ENCODE peak calls at places on chromosomes 6 and 20, in eight cellular contexts. H is IMR-90; S is activated T-cell treated with anti-CD3 and anti-CD28 coated beads for 1 hour; W is HuH-7; B is HT1080; U is lower leg skin; N is T-helper 17 cell; A is stimulated activated naive B cell treated with anti-CD40 and anti-IgM and Interleukin-4, amounts not matched to agents 10 μg/mL and 1 μg/mL and 100 μg/mL, for 72 hours. V is an unnamed sample.
A peak's percentile ranks its signal among the peaks of the same experiment; 100 is the strongest.

GRCh38 chr20:51014797-51015722 is 7.8 kb downstream of the KCNG1 start:
- DNase-seq in H (peak; percentile 73), S (no peak), W (peak; percentile 96), B (peak; percentile 66), U (no peak), N (no peak), A (no peak), V (peak; percentile 60)

GRCh38 chr6:139148557-139149220 is 13.8 kb downstream of the HECA start:
- DNase-seq in H (peak; percentile 43), S (no peak), W (peak; percentile 32), B (no peak), U (no peak), N (no peak), A (no peak), V (no peak)

GRCh38 chr20:3421985-3422384 is 14.5 kb upstream of the DNAAF9 start:
- DNase-seq in H (no peak), S (no peak), W (no peak), B (no peak), U (peak; percentile 15), N (no peak), A (no peak), V (no peak)

GRCh38 chr6:33849500-33850075 is 45.8 kb upstream of the MLN start:
- DNase-seq in H (no peak), S (no peak), W (no peak), B (no peak), U (no peak), N (no peak), A (no peak), V (no peak)

GRCh38 chr6:31143148-31143547 is 4.3 kb upstream of the PSORS1C2 start:
- DNase-seq in H (peak; percentile 78), S (no peak), W (no peak), B (peak; percentile 88), U (no peak), N (no peak), A (no peak), V (peak; percentile 71)

GRCh38 chr6:88823998-88824397 is 139.4 kb downstream of the RNGTT start:
- DNase-seq in H (peak; percentile 77), S (no peak), W (peak; percentile 4), B (peak; percentile 35), U (no peak), N (no peak), A (no peak), V (peak; percentile 54)

GRCh38 chr6:4804095-4804494 is 27.9 kb downstream of the CDYL start:
- DNase-seq in H (peak; percentile 77), S (no peak), W (no peak), B (peak; percentile 54), U (no peak), N (no peak), A (no peak), V (peak; percentile 83)

GRCh38 chr6:26025047-26025893 is 62.0 kb upstream of the HFE start:
- DNase-seq in H (peak; percentile 91), S (no peak), W (no peak), B (peak; percentile 79), U (no peak), N (no peak), A (no peak), V (peak; percentile 71)

GRCh38 chr6:145071836-145072235 is 663.5 kb downstream of the EPM2A start:
- DNase-seq in H (peak; percentile 93), S (no peak), W (no peak), B (peak; percentile 61), U (no peak), N (no peak), A (no peak), V (peak; percentile 72)

GRCh38 chr20:50242863-50243609 is 52.4 kb downstream of the CEBPB start:
- DNase-seq in H (no peak), S (no peak), W (no peak), B (peak; percentile 86), U (no peak), N (no peak), A (no peak), V (peak; percentile 59)

GRCh38 chr20:33668087-33668790 is 1.5 kb downstream of the ACTL10 start:
- DNase-seq in H (no peak), S (peak; percentile 60), W (peak; percentile 99), B (no peak), U (peak; percentile 94), N (peak; percentile 75), A (no peak), V (peak; percentile 71)

GRCh38 chr20:59149678-59150504 is 13.7 kb upstream of the ZNF831 start:
- DNase-seq in H (no peak), S (peak; percentile 51), W (no peak), B (no peak), U (peak; percentile 89), N (peak; percentile 69), A (peak; percentile 42), V (no peak)

GRCh38 chr6:159981591-159982245 is 12.8 kb downstream of the IGF2R start:
- DNase-seq in H (peak; percentile 91), S (no peak), W (no peak), B (peak; percentile 72), U (peak; percentile 90), N (no peak), A (peak; percentile 62), V (peak; percentile 84)

GRCh38 chr6:49326337-49326736 is 136.7 kb downstream of the MMUT start:
- DNase-seq in H (peak; percentile 61), S (no peak), W (no peak), B (peak; percentile 89), U (no peak), N (no peak), A (no peak), V (peak; percentile 47)

GRCh38 chr6:55758156-55758942 is 117.0 kb downstream of the BMP5 start:
- DNase-seq in H (peak; percentile 91), S (no peak), W (no peak), B (peak; percentile 67), U (no peak), N (no peak), A (no peak), V (peak; percentile 86)

GRCh38 chr6:37777272-37777736 is 42.2 kb upstream of the ZFAND3 start:
- DNase-seq in H (no peak), S (no peak), W (no peak), B (no peak), U (no peak), N (no peak), A (no peak), V (peak; percentile 20)